ENCODE peak calls at places on chromosomes 1 and 21, in six cellular contexts. B is WTC11, E is GM12878, F is lower lobe of right lung, Y is HCT116, R is B cell. S is an unnamed sample.

GRCh38 chr1:160618763-160619274 is 28.0 kb downstream of the SLAMF1 start:
- DNase-seq in B (no peak), E (no peak), F (no peak), Y (peak; percentile 23), R (no peak), S (no peak)

GRCh38 chr1:54810144-54810942 is 9.2 kb upstream of the TTC22 start:
- DNase-seq in B (peak; percentile 84), E (no peak), F (peak; percentile 65), Y (peak; percentile 43), R (peak; percentile 46), S (peak; percentile 83)

GRCh38 chr1:51740652-51741051 is 123.8 kb downstream of the OSBPL9 start:
- DNase-seq in B (no peak), E (no peak), F (no peak), Y (no peak), R (no peak), S (no peak)

GRCh38 chr1:31757204-31757679 is 6.9 kb downstream of the ADGRB2 start:
- DNase-seq in B (no peak), E (no peak), F (no peak), Y (no peak), R (no peak), S (no peak)

GRCh38 chr1:63829349-63830327 is 55.8 kb downstream of the ROR1 start:
- DNase-seq in B (no peak), E (no peak), F (no peak), Y (no peak), R (no peak), S (no peak)

GRCh38 chr1:204445860-204446412 is 34.3 kb upstream of the PPP1R15B start:
- DNase-seq in B (peak; percentile 92), E (no peak), F (no peak), Y (no peak), R (no peak), S (no peak)

GRCh38 chr1:55816456-55816794 is 601.3 kb upstream of the USP24 start:
- DNase-seq in B (no peak), E (peak; percentile 15), F (no peak), Y (no peak), R (no peak), S (no peak)

GRCh38 chr1:158022554-158023278 is 29.3 kb downstream of the KIRREL1 start:
- DNase-seq in B (no peak), E (no peak), F (no peak), Y (no peak), R (no peak), S (no peak)

GRCh38 chr1:237895630-237896029 is 4.9 kb upstream of the ZP4 start:
- DNase-seq in B (no peak), E (no peak), F (no peak), Y (no peak), R (no peak), S (no peak)

GRCh38 chr1:237903961-237904360 is 13.2 kb upstream of the ZP4 start:
- DNase-seq in B (no peak), E (no peak), F (no peak), Y (no peak), R (no peak), S (no peak)

DNA sequence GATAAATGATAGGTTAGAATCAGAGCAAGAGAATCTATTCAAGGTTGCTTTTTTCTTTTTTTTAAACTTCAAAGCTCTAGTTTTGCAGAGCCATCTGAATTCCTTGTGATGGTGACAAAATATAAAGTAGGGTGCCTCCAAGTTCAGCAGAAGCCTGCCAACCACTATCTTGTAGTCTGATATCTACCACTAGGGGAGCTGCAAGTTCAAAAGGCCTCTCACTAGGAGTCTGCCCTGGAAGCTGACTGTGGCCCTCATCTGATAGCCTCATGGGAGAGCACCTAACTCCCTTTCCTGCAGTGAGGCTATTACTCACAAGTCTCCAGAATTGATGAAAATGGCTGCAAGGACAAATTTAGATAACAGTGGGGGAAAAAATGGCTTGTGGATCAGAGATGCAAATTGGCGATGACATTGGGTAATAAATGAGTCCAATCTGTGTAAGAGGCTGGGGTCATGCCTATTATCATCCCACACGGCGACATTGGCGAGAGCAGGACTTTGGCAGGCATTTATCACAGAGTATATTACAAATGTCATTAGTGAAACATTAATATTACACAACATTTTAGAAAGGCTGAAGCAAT is 10.7 kb upstream of the ZP4 start:
- DNase-seq in B (peak; percentile 13), E (no peak), F (no peak), Y (no peak), R (no peak), S (no peak)
- TF ChIP-seq CTCF in B (peak; percentile 73), E (peak; percentile 43), F (no peak), Y (no peak), R (peak; percentile 18), S (peak; percentile 58)

GRCh38 chr21:46211376-46211775 is 17.2 kb downstream of the LSS start:
- DNase-seq in B (peak; percentile 4), E (no peak), F (peak; percentile 32), Y (no peak), R (no peak), S (peak; percentile 69)

GRCh38 chr21:46212721-46213484 is 15.7 kb downstream of the LSS start:
- DNase-seq in B (peak; percentile 6), E (no peak), F (peak; percentile 35), Y (no peak), R (no peak), S (peak; percentile 86)

GRCh38 chr21:46208761-46209721 is 19.5 kb downstream of the LSS start:
- DNase-seq in B (peak; percentile 5), E (no peak), F (peak; percentile 42), Y (no peak), R (no peak), S (peak; percentile 89)

GRCh38 chr21:46211786-46212720 is 16.5 kb downstream of the LSS start:
- DNase-seq in B (peak; percentile 3), E (no peak), F (peak; percentile 30), Y (no peak), R (no peak), S (peak; percentile 84)

DNA sequence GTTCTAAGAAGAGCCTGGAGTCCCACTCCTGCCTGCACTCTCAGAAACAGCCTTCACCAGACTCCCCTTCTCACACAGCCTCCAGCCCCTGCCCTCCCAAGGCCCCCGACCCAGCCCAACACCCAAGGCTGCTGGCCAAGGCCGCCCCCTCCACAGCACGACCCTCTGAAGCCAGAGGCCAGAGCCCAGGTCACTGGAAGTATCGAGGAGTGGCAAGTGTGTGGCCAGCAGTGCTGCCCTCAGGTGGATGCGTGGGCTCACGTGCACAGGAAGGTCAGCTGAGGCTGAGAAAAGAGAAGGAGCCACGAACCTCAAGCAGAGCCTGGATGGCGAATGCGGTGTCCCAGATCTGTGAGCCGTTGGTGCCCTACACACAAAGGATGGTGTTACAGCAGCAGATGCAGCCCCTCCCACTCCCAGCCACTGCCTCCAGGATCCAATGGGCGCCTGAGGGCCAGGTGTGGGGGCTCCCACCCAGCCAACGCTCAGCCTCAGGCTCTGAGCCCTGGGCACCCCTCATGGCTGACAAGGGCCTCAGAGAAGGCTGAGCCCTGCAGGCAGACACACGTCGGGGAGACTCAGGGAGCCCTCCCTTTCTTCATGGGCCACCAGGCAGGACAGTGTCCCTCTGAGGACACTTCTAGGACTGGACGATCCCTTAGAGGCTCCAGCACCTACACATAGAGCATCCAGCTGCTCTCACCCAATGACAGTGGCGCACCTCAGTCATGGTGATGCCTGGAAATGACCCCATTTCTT is 18.0 kb downstream of the LSS start:
- DNase-seq in B (peak; percentile 19), E (no peak), F (peak; percentile 28), Y (no peak), R (no peak), S (peak; percentile 66)
- TF ChIP-seq CTCF in B (no peak), E (peak; percentile 1), F (no peak), Y (peak; percentile 30), R (no peak), S (peak; percentile 20)

DNA sequence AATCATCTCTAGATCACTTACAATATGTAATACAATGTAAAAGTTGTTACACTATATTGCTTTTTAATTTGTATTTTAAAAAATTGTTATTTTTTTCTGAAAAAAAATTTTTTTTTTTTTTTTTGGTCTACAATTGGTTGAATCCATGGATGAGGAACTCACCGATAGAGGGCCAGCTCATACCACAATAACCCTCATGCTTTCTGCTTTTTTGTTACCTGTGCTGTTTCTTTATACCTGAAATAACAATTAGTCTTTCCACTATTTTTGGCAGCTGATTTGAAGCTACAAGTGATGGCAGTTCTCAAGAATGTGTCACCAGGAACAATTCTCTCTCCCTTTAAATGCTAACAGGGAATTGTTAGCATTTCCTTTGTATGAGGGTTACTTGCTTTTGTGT is 12.0 kb downstream of the SMG7 start:
- DNase-seq in B (no peak), E (no peak), F (no peak), Y (no peak), R (no peak), S (no peak)
- TF ChIP-seq CTCF in B (no peak), E (no peak), F (no peak), Y (no peak), R (peak; percentile 19), S (peak; percentile 69)

DNA sequence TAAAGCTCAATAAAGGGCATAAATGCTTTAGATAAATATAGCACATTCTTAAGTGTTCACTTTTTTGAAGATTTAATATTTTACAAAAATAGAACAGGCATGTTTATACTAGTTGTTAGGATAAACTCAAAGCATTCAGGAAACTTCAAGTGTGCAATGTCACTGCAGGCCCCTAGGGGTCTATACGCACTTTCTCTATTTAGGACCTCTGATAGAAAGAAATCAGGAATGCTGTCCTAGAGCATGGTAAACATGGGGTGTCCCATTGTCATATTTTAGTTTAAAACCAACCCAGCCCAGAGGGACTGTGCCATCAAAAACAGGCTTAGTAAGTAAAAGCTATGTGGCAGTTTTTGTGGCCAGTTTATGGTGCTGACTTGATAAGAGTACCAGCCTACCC is 102.2 kb downstream of the BARHL2 start:
- DNase-seq in B (no peak), E (no peak), F (no peak), Y (no peak), R (no peak), S (no peak)
- TF ChIP-seq CTCF in B (peak; percentile 70), E (no peak), F (peak; percentile 7), Y (no peak), R (no peak), S (peak; percentile 64)

S was measured in chondrocyte.